ENCODE peak calls at places on chromosomes 12 and 14, in four cellular contexts. One of them, this sample, is unnamed.

GRCh38 chr12:12577786-12578185 is 15.1 kb upstream of the DUSP16 start:
- DNase-seq in H1: no peak
- DNase-seq in K562: no peak
- DNase-seq in GM12878: no peak
- DNase-seq in this sample: no peak

GRCh38 chr12:104460973-104461693 is 4.4 kb downstream of the CHST11 start:
- DNase-seq in H1: no peak
- DNase-seq in K562: no peak
- DNase-seq in GM12878: no peak
- DNase-seq in this sample: no peak

GRCh38 chr12:4148418-4149056 is 125.0 kb upstream of the CCND2 start:
- DNase-seq in H1: no peak
- DNase-seq in K562: no peak
- DNase-seq in GM12878: peak
- DNase-seq in this sample: no peak

GRCh38 chr12:105977256-105978051 is 161.3 kb downstream of the NUAK1 start:
- DNase-seq in H1: no peak
- DNase-seq in K562: no peak
- DNase-seq in GM12878: no peak
- DNase-seq in this sample: no peak

GRCh38 chr14:21868442-21869046 is 194.9 kb upstream of the OR4E1 start:
- DNase-seq in H1: peak
- DNase-seq in K562: peak
- DNase-seq in GM12878: no peak
- DNase-seq in this sample: peak

GRCh38 chr12:10749700-10750384 is 26.7 kb upstream of the YBX3 start:
- DNase-seq in H1: peak
- DNase-seq in K562: peak
- DNase-seq in GM12878: peak
- DNase-seq in this sample: peak

GRCh38 chr12:3200032-3200617 is 122.9 kb downstream of the TSPAN9 start:
- DNase-seq in H1: peak
- DNase-seq in K562: no peak
- DNase-seq in GM12878: no peak
- DNase-seq in this sample: no peak

GRCh38 chr14:63565448-63565847 is 22.3 kb upstream of the PPP2R5E start:
- DNase-seq in H1: no peak
- DNase-seq in K562: no peak
- DNase-seq in GM12878: no peak
- DNase-seq in this sample: no peak

GRCh38 chr14:55051426-55052258 is at the start of gene MAPK1IP1L:
- DNase-seq in H1: peak
- DNase-seq in K562: peak
- DNase-seq in GM12878: peak
- DNase-seq in this sample: peak

GRCh38 chr14:55053018-55053417 is 1.6 kb downstream of the MAPK1IP1L start:
- DNase-seq in H1: no peak
- DNase-seq in K562: no peak
- DNase-seq in GM12878: no peak
- DNase-seq in this sample: no peak

GRCh38 chr14:55053500-55053899 is 2.1 kb downstream of the MAPK1IP1L start:
- DNase-seq in H1: no peak
- DNase-seq in K562: no peak
- DNase-seq in GM12878: no peak
- DNase-seq in this sample: no peak

GRCh38 chr14:55051165-55051425 is 352 bp upstream of the MAPK1IP1L start:
- DNase-seq in H1: no peak
- DNase-seq in K562: no peak
- DNase-seq in GM12878: no peak
- DNase-seq in this sample: no peak

GRCh38 chr14:55052259-55052930 is 948 bp downstream of the MAPK1IP1L start:
- DNase-seq in H1: no peak
- DNase-seq in K562: no peak
- DNase-seq in GM12878: no peak
- DNase-seq in this sample: no peak
- TF ChIP-seq GABPA in H1: no peak
- TF ChIP-seq GABPA in K562: no peak
- TF ChIP-seq GABPA in GM12878: no peak
- TF ChIP-seq GABPA in this sample: no peak

DNA sequence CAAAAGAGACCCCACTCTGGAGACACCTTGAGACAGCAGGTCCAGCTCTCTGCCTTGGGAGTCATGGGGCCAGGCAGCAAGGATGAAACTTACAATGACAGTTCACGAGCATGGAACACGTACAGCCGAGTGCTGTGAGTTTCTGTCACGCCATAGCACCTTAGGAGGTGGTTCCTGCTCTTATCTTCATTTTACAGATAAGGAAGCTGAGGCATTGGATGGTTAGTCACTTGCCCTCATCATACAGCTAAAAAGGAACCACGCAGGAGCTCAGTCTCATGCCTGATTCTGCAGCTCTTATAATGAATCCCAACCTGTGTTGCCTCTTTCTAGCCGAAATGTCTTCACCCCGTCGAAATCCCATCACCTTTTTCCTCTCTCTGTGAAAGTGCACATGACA is 39.9 kb downstream of the C14orf132 start:
- DNase-seq in H1: no peak
- DNase-seq in K562: no peak
- DNase-seq in GM12878: no peak
- DNase-seq in this sample: no peak
- TF ChIP-seq CREB1 in H1: no peak
- TF ChIP-seq CREB1 in K562: no peak
- TF ChIP-seq CREB1 in GM12878: no peak
- TF ChIP-seq CREB1 in this sample: no peak

GRCh38 chr12:67909091-67909531 is 80.1 kb upstream of the IFNG-AS1 start:
- DNase-seq in H1: no peak
- DNase-seq in K562: no peak
- DNase-seq in GM12878: no peak
- DNase-seq in this sample: no peak
- TF ChIP-seq RAD21 in H1: no peak
- TF ChIP-seq RAD21 in K562: no peak
- TF ChIP-seq RAD21 in GM12878: no peak
- TF ChIP-seq RAD21 in this sample: no peak

DNA sequence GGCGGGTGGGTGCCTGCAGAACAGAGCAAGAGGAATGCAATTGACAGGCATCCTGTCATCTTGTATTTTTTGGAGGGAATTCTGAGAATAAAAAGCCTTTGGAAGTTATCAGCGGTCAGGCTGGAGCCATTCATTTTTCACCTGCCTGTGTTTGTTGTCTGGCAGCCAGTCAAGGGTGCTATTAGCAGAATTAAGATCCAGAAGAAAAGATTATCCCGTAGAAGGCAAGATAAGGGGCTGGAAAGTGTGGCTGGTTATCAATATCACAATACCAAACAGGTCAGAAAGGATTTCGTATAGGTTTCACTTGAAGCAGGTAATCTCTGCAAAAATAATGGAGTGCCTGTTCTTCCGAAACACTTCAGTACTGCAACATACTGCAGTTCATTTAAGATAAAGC is 171.3 kb upstream of the CDKN3 start:
- DNase-seq in H1: no peak
- DNase-seq in K562: no peak
- DNase-seq in GM12878: no peak
- DNase-seq in this sample: no peak
- TF ChIP-seq GABPA in H1: no peak
- TF ChIP-seq GABPA in K562: no peak
- TF ChIP-seq GABPA in GM12878: no peak
- TF ChIP-seq GABPA in this sample: no peak

GRCh38 chr12:14416658-14417057 is 51.2 kb downstream of the ATF7IP start:
- DNase-seq in H1: no peak
- DNase-seq in K562: no peak
- DNase-seq in GM12878: no peak
- DNase-seq in this sample: peak
- TF ChIP-seq CREB1 in H1: no peak
- TF ChIP-seq CREB1 in K562: no peak
- TF ChIP-seq CREB1 in GM12878: no peak
- TF ChIP-seq CREB1 in this sample: no peak

DNA sequence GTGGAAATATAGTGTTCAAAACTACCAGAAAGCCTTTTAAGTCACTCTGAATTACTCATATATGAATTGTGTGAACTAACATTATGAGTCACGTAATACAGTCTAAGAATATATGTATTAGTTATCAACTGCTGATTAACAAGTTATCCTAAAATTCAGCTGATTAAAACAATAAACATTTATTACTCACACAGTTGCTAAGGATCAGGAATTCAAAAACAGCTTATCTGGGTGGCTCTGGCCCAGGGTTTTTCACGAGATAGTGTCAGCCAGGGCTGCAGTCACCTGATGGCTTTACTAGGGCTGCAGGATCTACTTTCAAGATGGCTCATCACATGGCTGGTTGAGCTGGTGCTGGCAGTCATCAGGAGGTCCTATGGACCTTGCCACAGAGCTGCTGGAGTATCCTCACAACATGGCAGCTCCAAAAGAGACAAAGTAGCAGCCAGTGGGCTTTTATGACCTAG is 36.5 kb downstream of the CORO1C start:
- DNase-seq in H1: no peak
- DNase-seq in K562: no peak
- DNase-seq in GM12878: no peak
- DNase-seq in this sample: no peak
- TF ChIP-seq RAD21 in H1: no peak
- TF ChIP-seq RAD21 in K562: no peak
- TF ChIP-seq RAD21 in GM12878: no peak
- TF ChIP-seq RAD21 in this sample: no peak

GRCh38 chr12:19194963-19195362 is 65.4 kb downstream of the PLEKHA5 start:
- DNase-seq in H1: no peak
- DNase-seq in K562: no peak
- DNase-seq in GM12878: no peak
- DNase-seq in this sample: no peak
- TF ChIP-seq GABPA in H1: no peak
- TF ChIP-seq GABPA in K562: no peak
- TF ChIP-seq GABPA in GM12878: no peak
- TF ChIP-seq GABPA in this sample: no peak

GRCh38 chr14:65433646-65434045 is 21.1 kb downstream of the FUT8 start:
- DNase-seq in H1: no peak
- DNase-seq in K562: no peak
- DNase-seq in GM12878: no peak
- DNase-seq in this sample: no peak
- TF ChIP-seq CREB1 in H1: no peak
- TF ChIP-seq CREB1 in K562: no peak
- TF ChIP-seq CREB1 in GM12878: no peak
- TF ChIP-seq CREB1 in this sample: no peak

GRCh38 chr12:647039-647712 is 16.1 kb downstream of the NINJ2 start:
- DNase-seq in H1: no peak
- DNase-seq in K562: peak
- DNase-seq in GM12878: no peak
- DNase-seq in this sample: no peak

GRCh38 chr12:644293-644639 is 19.0 kb downstream of the NINJ2 start:
- DNase-seq in H1: no peak
- DNase-seq in K562: peak
- DNase-seq in GM12878: no peak
- DNase-seq in this sample: no peak

GRCh38 chr12:644818-645552 is 18.3 kb downstream of the NINJ2 start:
- DNase-seq in H1: no peak
- DNase-seq in K562: peak
- DNase-seq in GM12878: no peak
- DNase-seq in this sample: no peak

GRCh38 chr12:646303-647038 is 16.8 kb downstream of the NINJ2 start:
- DNase-seq in H1: no peak
- DNase-seq in K562: peak
- DNase-seq in GM12878: no peak
- DNase-seq in this sample: peak

DNA sequence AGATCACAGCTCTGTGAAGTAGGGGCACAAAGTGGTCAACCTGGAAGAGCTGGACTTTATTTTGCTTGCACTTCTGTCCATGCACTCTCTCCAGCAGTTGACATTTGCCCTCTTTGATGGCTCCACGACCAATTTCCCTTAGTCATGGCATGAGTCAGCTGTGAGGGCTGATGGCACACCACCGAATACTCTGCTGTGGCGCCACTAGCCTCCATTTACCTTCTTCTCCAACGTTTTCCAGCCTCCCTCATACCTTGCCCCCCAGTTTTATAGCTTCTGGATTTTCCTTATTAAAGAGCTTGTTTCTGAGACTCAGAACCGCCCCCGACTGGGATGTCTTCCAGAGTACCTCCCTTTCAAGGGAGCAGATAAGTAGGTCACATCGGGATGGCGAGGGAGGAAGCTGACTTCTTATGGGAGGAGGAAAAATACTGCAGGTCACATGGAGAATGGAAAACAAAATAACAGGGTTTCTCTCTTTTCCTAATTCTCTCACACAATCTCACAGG is 17.6 kb downstream of the NINJ2 start:
- DNase-seq in H1: no peak
- DNase-seq in K562: peak
- DNase-seq in GM12878: no peak
- DNase-seq in this sample: peak
- TF ChIP-seq RAD21 in H1: no peak
- TF ChIP-seq RAD21 in K562: peak
- TF ChIP-seq RAD21 in GM12878: no peak
- TF ChIP-seq RAD21 in this sample: no peak